ENCODE peak calls at places on chromosomes 5 and 9, in four cellular contexts. One of them, this sample, is unnamed.

GRCh38 chr5:137933491-137933911 is 44.2 kb downstream of the PKD2L2 start:
- DNase-seq in NCI-H2081: no peak
- DNase-seq in dorsolateral prefrontal cortex: no peak
- DNase-seq in BJ: no peak
- DNase-seq in this sample: no peak

GRCh38 chr5:141326088-141326854 is 4.0 kb upstream of the PCDHGA1 start:
- DNase-seq in NCI-H2081: peak; percentile 82
- DNase-seq in dorsolateral prefrontal cortex: peak; percentile 77
- DNase-seq in BJ: no peak
- DNase-seq in this sample: peak; percentile 67

GRCh38 chr5:175686396-175686795 is 28.5 kb downstream of the HRH2 start:
- DNase-seq in NCI-H2081: no peak
- DNase-seq in dorsolateral prefrontal cortex: peak; percentile 17
- DNase-seq in BJ: no peak
- DNase-seq in this sample: no peak

GRCh38 chr9:131296452-131296851 is 6.9 kb downstream of the PLPP7 start:
- DNase-seq in NCI-H2081: no peak
- DNase-seq in dorsolateral prefrontal cortex: no peak
- DNase-seq in BJ: no peak
- DNase-seq in this sample: no peak

GRCh38 chr9:92064711-92065110 is 50.5 kb downstream of the SPTLC1 start:
- DNase-seq in NCI-H2081: no peak
- DNase-seq in dorsolateral prefrontal cortex: no peak
- DNase-seq in BJ: no peak
- DNase-seq in this sample: no peak

GRCh38 chr5:112691758-112692157 is 45.9 kb upstream of the APC start:
- DNase-seq in NCI-H2081: no peak
- DNase-seq in dorsolateral prefrontal cortex: no peak
- DNase-seq in BJ: no peak
- DNase-seq in this sample: no peak

GRCh38 chr9:114289106-114289505 is 33.8 kb upstream of the ORM1 start:
- DNase-seq in NCI-H2081: no peak
- DNase-seq in dorsolateral prefrontal cortex: peak; percentile 19
- DNase-seq in BJ: no peak
- DNase-seq in this sample: no peak

GRCh38 chr5:179422213-179422839 is 77.1 kb upstream of the ADAMTS2 start:
- DNase-seq in NCI-H2081: no peak
- DNase-seq in dorsolateral prefrontal cortex: peak; percentile 17
- DNase-seq in BJ: no peak
- DNase-seq in this sample: no peak

GRCh38 chr9:121929893-121930875 is 162.9 kb downstream of the TTLL11 start:
- DNase-seq in NCI-H2081: no peak
- DNase-seq in dorsolateral prefrontal cortex: no peak
- DNase-seq in BJ: no peak
- DNase-seq in this sample: no peak

This sample was measured in caudate nucleus.